ENCODE peak calls at places on chromosome X, in four cellular contexts. Z is NB4, F is right atrium auricular region, W is Panc1. G is an unnamed sample.

GRCh38 chrX:153659268-153659667 is 12.3 kb downstream of the DUSP9 start:
- DNase-seq in Z (no peak), F (no peak), W (no peak), G (no peak)

GRCh38 chrX:28324306-28324705 is 262.9 kb upstream of the IL1RAPL1 start:
- DNase-seq in Z (no peak), F (no peak), W (no peak), G (no peak)

GRCh38 chrX:85052207-85052606 is 48.5 kb downstream of the APOOL start:
- DNase-seq in Z (no peak), F (no peak), W (no peak), G (no peak)

GRCh38 chrX:3690140-3690539 is 23.3 kb downstream of the PRKX start:
- DNase-seq in Z (no peak), F (no peak), W (no peak), G (peak; percentile 10)

GRCh38 chrX:86002076-86002896 is 45.1 kb downstream of the CHM start:
- DNase-seq in Z (peak; percentile 15), F (no peak), W (no peak), G (peak; percentile 46)

GRCh38 chrX:154735695-154736393 is 15.0 kb downstream of the GAB3 start:
- DNase-seq in Z (no peak), F (no peak), W (no peak), G (peak; percentile 83)

GRCh38 chrX:47297874-47298273 is 65.1 kb downstream of the USP11 start:
- DNase-seq in Z (no peak), F (no peak), W (no peak), G (peak; percentile 32)

GRCh38 chrX:134932528-134933217 is 58.1 kb upstream of the SMIM10 start:
- DNase-seq in Z (no peak), F (no peak), W (no peak), G (peak; percentile 36)

GRCh38 chrX:123685273-123685672 is 47.6 kb downstream of the THOC2 start:
- DNase-seq in Z (peak; percentile 39), F (no peak), W (no peak), G (no peak)

GRCh38 chrX:9677098-9677739 is 88.4 kb downstream of the GPR143 start:
- DNase-seq in Z (no peak), F (no peak), W (no peak), G (no peak)

GRCh38 chrX:153646620-153647373 is at the start of gene DUSP9:
- DNase-seq in Z (peak; percentile 57), F (no peak), W (no peak), G (peak; percentile 43)

GRCh38 chrX:149004936-149005335 is 500.2 kb downstream of the IDS start:
- DNase-seq in Z (no peak), F (no peak), W (no peak), G (no peak)

GRCh38 chrX:51802917-51803688 is 59.9 kb downstream of the GSPT2 start:
- DNase-seq in Z (no peak), F (no peak), W (peak; percentile 33), G (peak; percentile 46)
- TF ChIP-seq CTCF in Z (no peak), F (no peak), W (peak; percentile 38), G (peak; percentile 15)

GRCh38 chrX:33205321-33205720 is 6.0 kb downstream of the DMD start:
- DNase-seq in Z (no peak), F (no peak), W (no peak), G (no peak)
- H3K4me3 ChIP-seq in Z (no peak overlapping the region), F (peak overlapping the region; percentile 41), W (no peak overlapping the region), G (no peak overlapping the region)

GRCh38 chrX:56833626-56834025 is 104.6 kb downstream of the NBDY start:
- DNase-seq in Z (no peak), F (no peak), W (no peak), G (no peak)
- TF ChIP-seq CTCF in Z (no peak), F (no peak), W (no peak), G (no peak)

GRCh38 chrX:34654939-34655338 is 2.1 kb downstream of the TMEM47 start:
- DNase-seq in Z (no peak), F (no peak), W (no peak), G (no peak)
- H3K4me3 ChIP-seq in Z (no peak overlapping the region), F (peak overlapping the region; percentile 69), W (no peak overlapping the region), G (peak overlapping the region; percentile 71)

GRCh38 chrX:37060999-37061398 is 52.8 kb downstream of the FAM47C start:
- DNase-seq in Z (peak; percentile 50), F (no peak), W (peak; percentile 17), G (peak; percentile 13)
- TF ChIP-seq CTCF in Z (peak; percentile 42), F (no peak), W (peak; percentile 63), G (peak; percentile 34)

DNA sequence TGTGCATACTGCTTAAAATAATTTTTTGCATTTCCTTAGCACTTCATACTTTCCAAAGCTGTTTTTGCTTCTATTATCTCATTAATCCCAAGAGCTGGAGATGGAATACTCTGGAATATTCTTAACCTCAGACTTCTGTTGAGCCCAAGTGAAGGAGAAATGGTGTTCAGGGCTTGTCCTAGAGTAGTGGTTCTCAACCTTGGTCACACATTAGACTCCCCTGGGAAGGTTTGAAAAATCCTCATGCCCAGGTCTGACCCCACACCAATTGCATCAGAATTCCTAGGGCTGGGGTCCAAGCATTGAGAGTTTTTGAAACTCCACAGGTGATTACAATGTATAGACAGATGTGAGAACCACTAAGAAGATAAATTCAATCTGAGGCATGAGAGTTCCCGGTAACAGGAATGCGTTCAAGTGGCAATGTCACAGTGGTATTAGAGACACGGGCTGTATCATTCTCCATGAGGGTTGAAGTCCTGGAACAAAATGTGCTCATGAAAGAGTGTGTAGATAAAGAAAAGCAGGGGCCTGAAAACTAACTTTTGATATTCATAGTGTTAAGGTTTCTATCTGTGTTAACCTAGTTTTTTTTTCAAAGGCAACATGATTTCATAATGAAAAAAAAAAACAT is 47.9 kb downstream of the AWAT2 start:
- DNase-seq in Z (no peak), F (no peak), W (no peak), G (no peak)
- H3K4me3 ChIP-seq in Z (no peak overlapping the region), F (no peak overlapping the region), W (no peak overlapping the region), G (no peak overlapping the region)

GRCh38 chrX:68409154-68409553 is 24.1 kb downstream of the OPHN1 start:
- DNase-seq in Z (no peak), F (no peak), W (no peak), G (no peak)
- TF ChIP-seq CTCF in Z (no peak), F (no peak), W (no peak), G (no peak)

GRCh38 chrX:1536712-1537030 is 314 bp downstream of the P2RY8 start:
- DNase-seq in Z (no peak), F (no peak), W (no peak), G (no peak)
- H3K4me3 ChIP-seq in Z (peak overlapping the region; percentile 93), F (peak overlapping the region; percentile 17), W (no peak overlapping the region), G (no peak overlapping the region)

DNA sequence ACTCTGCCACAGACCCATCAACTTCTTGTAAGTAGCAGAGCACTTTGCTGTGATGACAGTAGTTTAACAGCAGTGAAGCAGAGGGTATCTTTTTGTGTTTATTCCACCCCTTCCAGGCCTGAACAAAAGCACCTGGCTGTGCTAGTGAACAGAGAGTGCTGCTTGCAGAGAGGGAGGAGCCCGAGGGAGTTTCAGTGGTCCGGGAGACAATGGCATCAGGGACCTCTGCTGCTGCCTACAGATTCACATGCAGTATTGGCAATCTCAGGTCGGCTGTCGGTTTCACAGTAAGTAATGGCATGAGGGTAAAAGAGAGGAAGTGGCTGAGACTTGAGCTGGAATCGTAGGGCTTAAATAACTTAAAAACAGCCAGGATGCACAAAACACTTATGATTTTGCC is 755.8 kb downstream of the RPA4 start:
- DNase-seq in Z (peak; percentile 0), F (no peak), W (no peak), G (no peak)
- TF ChIP-seq CTCF in Z (no peak), F (no peak), W (no peak), G (no peak)